ENCODE peak calls at places on chromosomes 13 and 19, in four cellular contexts. One of them, this sample, is unnamed.

GRCh38 chr19:39197808-39198207 is 1.0 kb downstream of the NCCRP1 start:
- DNase-seq in Kasumi-1: no peak
- DNase-seq in HCT116: no peak
- DNase-seq in HCEC 1CT: no peak
- DNase-seq in this sample: no peak

GRCh38 chr19:46579286-46579944 is 21.7 kb upstream of the CALM3 start:
- DNase-seq in Kasumi-1: peak
- DNase-seq in HCEC 1CT: no peak
- DNase-seq in HCT116: no peak
- DNase-seq in this sample: no peak

GRCh38 chr13:48185018-48185417 is 48.0 kb upstream of the ITM2B start:
- DNase-seq in Kasumi-1: no peak
- DNase-seq in HCT116: no peak
- DNase-seq in HCEC 1CT: no peak
- DNase-seq in this sample: no peak

GRCh38 chr13:41428155-41428554 is 29.2 kb upstream of the RGCC start:
- DNase-seq in HCEC 1CT: no peak
- DNase-seq in HCT116: no peak
- DNase-seq in Kasumi-1: no peak
- DNase-seq in this sample: peak

GRCh38 chr13:24802074-24802473 is 38.1 kb downstream of the RNF17 start:
- DNase-seq in HCEC 1CT: peak
- DNase-seq in HCT116: no peak
- DNase-seq in Kasumi-1: no peak
- DNase-seq in this sample: no peak

GRCh38 chr13:45527699-45528462 is 63.1 kb downstream of the COG3 start:
- DNase-seq in HCT116: no peak
- DNase-seq in Kasumi-1: no peak
- DNase-seq in HCEC 1CT: peak
- DNase-seq in this sample: no peak

GRCh38 chr13:40350283-40350992 is 316.0 kb downstream of the FOXO1 start:
- DNase-seq in HCT116: no peak
- DNase-seq in Kasumi-1: no peak
- DNase-seq in HCEC 1CT: peak
- DNase-seq in this sample: no peak

GRCh38 chr19:610071-610800 is 20.6 kb downstream of the HCN2 start:
- DNase-seq in HCEC 1CT: no peak
- DNase-seq in HCT116: no peak
- DNase-seq in Kasumi-1: peak
- DNase-seq in this sample: no peak

GRCh38 chr19:50648659-50649058 is 586 bp upstream of the C19orf81 start:
- DNase-seq in HCEC 1CT: no peak
- DNase-seq in Kasumi-1: no peak
- DNase-seq in HCT116: no peak
- DNase-seq in this sample: no peak

GRCh38 chr19:53275480-53275879 is 8.0 kb upstream of the VN1R4 start:
- DNase-seq in HCT116: no peak
- DNase-seq in Kasumi-1: no peak
- DNase-seq in HCEC 1CT: no peak
- DNase-seq in this sample: no peak

GRCh38 chr13:72384879-72385278 is 342.6 kb downstream of the MZT1 start:
- DNase-seq in Kasumi-1: peak
- DNase-seq in HCT116: no peak
- DNase-seq in HCEC 1CT: no peak
- DNase-seq in this sample: no peak

GRCh38 chr13:20702945-20703784 is at the start of gene IL17D:
- DNase-seq in HCEC 1CT: no peak
- DNase-seq in HCT116: no peak
- DNase-seq in Kasumi-1: no peak
- DNase-seq in this sample: no peak

GRCh38 chr13:46207828-46208227 is 3.9 kb upstream of the LRRC63 start:
- DNase-seq in HCT116: no peak
- DNase-seq in Kasumi-1: no peak
- DNase-seq in HCEC 1CT: no peak
- DNase-seq in this sample: no peak

GRCh38 chr19:32829345-32829896 is 40.1 kb downstream of the SLC7A9 start:
- DNase-seq in HCEC 1CT: no peak
- DNase-seq in Kasumi-1: no peak
- DNase-seq in HCT116: no peak
- DNase-seq in this sample: no peak

GRCh38 chr19:8468761-8469458 is 24.1 kb downstream of the HNRNPM start:
- DNase-seq in HCT116: no peak
- DNase-seq in Kasumi-1: no peak
- DNase-seq in HCEC 1CT: no peak
- DNase-seq in this sample: no peak

GRCh38 chr19:11414544-11414943 is 4.6 kb downstream of the RGL3 start:
- DNase-seq in HCEC 1CT: no peak
- DNase-seq in Kasumi-1: no peak
- DNase-seq in HCT116: no peak
- DNase-seq in this sample: no peak

GRCh38 chr13:44810067-44810840 is 179.0 kb downstream of the NUFIP1 start:
- DNase-seq in Kasumi-1: no peak
- DNase-seq in HCT116: no peak
- DNase-seq in HCEC 1CT: no peak
- DNase-seq in this sample: no peak

GRCh38 chr19:16096281-16096855 is 15.3 kb upstream of the RAB8A start:
- DNase-seq in Kasumi-1: no peak
- DNase-seq in HCT116: no peak
- DNase-seq in HCEC 1CT: no peak
- DNase-seq in this sample: no peak

GRCh38 chr13:91540157-91540736 is 141.8 kb downstream of the GPC5 start:
- DNase-seq in Kasumi-1: no peak
- DNase-seq in HCEC 1CT: no peak
- DNase-seq in HCT116: no peak
- DNase-seq in this sample: no peak

GRCh38 chr19:12706332-12706718 is 9.9 kb upstream of the FBXW9 start:
- DNase-seq in HCEC 1CT: no peak
- DNase-seq in Kasumi-1: no peak
- DNase-seq in HCT116: no peak
- DNase-seq in this sample: no peak

GRCh38 chr13:45179428-45179827 is 21.4 kb downstream of the KCTD4 start:
- DNase-seq in Kasumi-1: no peak
- DNase-seq in HCEC 1CT: peak
- DNase-seq in HCT116: no peak
- DNase-seq in this sample: no peak

GRCh38 chr13:30991922-30992321 is 59.5 kb downstream of the TEX26 start:
- DNase-seq in HCT116: no peak
- DNase-seq in HCEC 1CT: no peak
- DNase-seq in Kasumi-1: no peak
- DNase-seq in this sample: no peak

GRCh38 chr19:50516859-50517703 is 3.4 kb upstream of the ASPDH start:
- DNase-seq in HCT116: no peak
- DNase-seq in Kasumi-1: no peak
- DNase-seq in HCEC 1CT: no peak
- DNase-seq in this sample: no peak

GRCh38 chr19:49331616-49332055 is 3.6 kb upstream of the CD37 start:
- DNase-seq in HCEC 1CT: peak
- DNase-seq in HCT116: peak
- DNase-seq in Kasumi-1: peak
- DNase-seq in this sample: peak

GRCh38 chr13:98910501-98910951 is 67.3 kb downstream of the DOCK9 start:
- DNase-seq in HCEC 1CT: peak
- DNase-seq in Kasumi-1: no peak
- DNase-seq in HCT116: peak
- DNase-seq in this sample: peak

GRCh38 chr13:32796754-32797153 is 210.5 kb downstream of the PDS5B start:
- DNase-seq in HCT116: no peak
- DNase-seq in HCEC 1CT: no peak
- DNase-seq in Kasumi-1: no peak
- DNase-seq in this sample: no peak

GRCh38 chr19:32257326-32258073 is 87.9 kb upstream of the ZNF507 start:
- DNase-seq in HCT116: no peak
- DNase-seq in HCEC 1CT: no peak
- DNase-seq in Kasumi-1: no peak
- DNase-seq in this sample: no peak

This sample was measured in HTR-8/SVneo.